ENCODE peak calls at places on chromosomes 2 and 18, in four cellular contexts. One of them, this sample, is unnamed.

GRCh38 chr2:30147196-30147714 is 448 bp downstream of the YPEL5 start:
- DNase-seq in WTC11: peak; percentile 29
- DNase-seq in K562: peak; percentile 45
- DNase-seq in HepG2: no peak
- DNase-seq in this sample: no peak

GRCh38 chr18:24227976-24228660 is 89.3 kb downstream of the CABYR start:
- DNase-seq in WTC11: no peak
- DNase-seq in K562: no peak
- DNase-seq in HepG2: no peak
- DNase-seq in this sample: no peak

GRCh38 chr2:226788064-226788463 is 11.6 kb downstream of the IRS1 start:
- DNase-seq in WTC11: no peak
- DNase-seq in K562: no peak
- DNase-seq in HepG2: no peak
- DNase-seq in this sample: no peak

GRCh38 chr2:220521591-220521990 is 894.2 kb downstream of the SLC4A3 start:
- DNase-seq in WTC11: no peak
- DNase-seq in K562: no peak
- DNase-seq in HepG2: no peak
- DNase-seq in this sample: no peak

GRCh38 chr2:76759634-76760366 is 762.4 kb downstream of the LRRTM4 start:
- DNase-seq in WTC11: no peak
- DNase-seq in K562: no peak
- DNase-seq in HepG2: no peak
- DNase-seq in this sample: no peak

GRCh38 chr2:79355569-79355968 is 157.3 kb upstream of the CTNNA2 start:
- DNase-seq in WTC11: no peak
- DNase-seq in K562: no peak
- DNase-seq in HepG2: no peak
- DNase-seq in this sample: no peak

GRCh38 chr2:20838016-20838415 is 15.1 kb upstream of the LDAH start:
- DNase-seq in WTC11: no peak
- DNase-seq in K562: no peak
- DNase-seq in HepG2: no peak
- DNase-seq in this sample: no peak

GRCh38 chr2:11998218-11998617 is 251.8 kb downstream of the LPIN1 start:
- DNase-seq in WTC11: no peak
- DNase-seq in K562: no peak
- DNase-seq in HepG2: no peak
- DNase-seq in this sample: no peak

GRCh38 chr2:41495050-41495449 is 552.8 kb upstream of the PKDCC start:
- DNase-seq in WTC11: no peak
- DNase-seq in K562: peak; percentile 6
- DNase-seq in HepG2: no peak
- DNase-seq in this sample: no peak

GRCh38 chr2:230356084-230356483 is 29.1 kb downstream of the SP140L start:
- DNase-seq in WTC11: no peak
- DNase-seq in K562: no peak
- DNase-seq in HepG2: peak; percentile 84
- DNase-seq in this sample: no peak

GRCh38 chr18:54787098-54787497 is 41.2 kb upstream of the RAB27B start:
- DNase-seq in WTC11: no peak
- DNase-seq in K562: no peak
- DNase-seq in HepG2: no peak
- DNase-seq in this sample: no peak

GRCh38 chr2:216328347-216328746 is 43.9 kb downstream of the MARCHF4 start:
- DNase-seq in WTC11: peak; percentile 17
- DNase-seq in K562: peak; percentile 20
- DNase-seq in HepG2: peak; percentile 25
- DNase-seq in this sample: no peak

GRCh38 chr2:48423376-48423775 is 106.6 kb upstream of the STON1 start:
- DNase-seq in WTC11: no peak
- DNase-seq in K562: no peak
- DNase-seq in HepG2: no peak
- DNase-seq in this sample: peak; percentile 6

GRCh38 chr2:40412456-40412855 is 39.4 kb downstream of the SLC8A1 start:
- DNase-seq in WTC11: no peak
- DNase-seq in K562: no peak
- DNase-seq in HepG2: no peak
- DNase-seq in this sample: no peak

GRCh38 chr2:30511122-30512083 is 64.4 kb downstream of the LCLAT1 start:
- DNase-seq in WTC11: no peak
- DNase-seq in K562: peak; percentile 66
- DNase-seq in HepG2: peak; percentile 81
- DNase-seq in this sample: no peak

GRCh38 chr2:71609958-71610357 is 156.6 kb downstream of the DYSF start:
- DNase-seq in WTC11: no peak
- DNase-seq in K562: peak; percentile 21
- DNase-seq in HepG2: no peak
- DNase-seq in this sample: no peak

GRCh38 chr2:219684721-219685689 is 57.6 kb downstream of the SLC4A3 start:
- DNase-seq in WTC11: peak; percentile 74
- DNase-seq in K562: peak; percentile 73
- DNase-seq in HepG2: peak; percentile 61
- DNase-seq in this sample: no peak

GRCh38 chr2:223993634-223994232 is 36.5 kb downstream of the MRPL44 start:
- DNase-seq in WTC11: peak; percentile 64
- DNase-seq in K562: peak; percentile 71
- DNase-seq in HepG2: peak; percentile 77
- DNase-seq in this sample: no peak

GRCh38 chr2:96527052-96527964 is 9.2 kb upstream of the ARID5A start:
- DNase-seq in WTC11: peak; percentile 59
- DNase-seq in K562: no peak
- DNase-seq in HepG2: no peak
- DNase-seq in this sample: peak; percentile 75

GRCh38 chr18:67509711-67510110 is 6.8 kb downstream of the DSEL start:
- DNase-seq in WTC11: no peak
- DNase-seq in K562: no peak
- DNase-seq in HepG2: no peak
- DNase-seq in this sample: no peak

GRCh38 chr2:210363261-210363660 is 48.3 kb upstream of the MYL1 start:
- DNase-seq in WTC11: no peak
- DNase-seq in K562: no peak
- DNase-seq in HepG2: peak; percentile 21
- DNase-seq in this sample: no peak

GRCh38 chr2:112290638-112291037 is 15.2 kb downstream of the ZC3H6 start:
- DNase-seq in WTC11: no peak
- DNase-seq in K562: no peak
- DNase-seq in HepG2: no peak
- DNase-seq in this sample: no peak

GRCh38 chr18:79918089-79919011 is 33.1 kb downstream of the SLC66A2 start:
- DNase-seq in WTC11: no peak
- DNase-seq in K562: no peak
- DNase-seq in HepG2: no peak
- DNase-seq in this sample: no peak

GRCh38 chr2:239279508-239280295 is 121.1 kb downstream of the HDAC4 start:
- DNase-seq in WTC11: peak; percentile 4
- DNase-seq in K562: no peak
- DNase-seq in HepG2: no peak
- DNase-seq in this sample: no peak

GRCh38 chr2:134436706-134437105 is 182.8 kb downstream of the MGAT5 start:
- DNase-seq in WTC11: no peak
- DNase-seq in K562: no peak
- DNase-seq in HepG2: no peak
- DNase-seq in this sample: no peak

GRCh38 chr2:43033466-43034241 is 192.8 kb downstream of the ZFP36L2 start:
- DNase-seq in WTC11: no peak
- DNase-seq in K562: no peak
- DNase-seq in HepG2: no peak
- DNase-seq in this sample: no peak

GRCh38 chr2:17208511-17208910 is 309.7 kb downstream of the RAD51AP2 start:
- DNase-seq in WTC11: no peak
- DNase-seq in K562: no peak
- DNase-seq in HepG2: peak; percentile 58
- DNase-seq in this sample: no peak

GRCh38 chr2:47205576-47206141 is 50.6 kb upstream of the STPG4 start:
- DNase-seq in WTC11: no peak
- DNase-seq in K562: peak; percentile 82
- DNase-seq in HepG2: no peak
- DNase-seq in this sample: peak; percentile 28

GRCh38 chr2:8342407-8342806 is 339.4 kb upstream of the ID2 start:
- DNase-seq in WTC11: no peak
- DNase-seq in K562: no peak
- DNase-seq in HepG2: no peak
- DNase-seq in this sample: no peak

DNA sequence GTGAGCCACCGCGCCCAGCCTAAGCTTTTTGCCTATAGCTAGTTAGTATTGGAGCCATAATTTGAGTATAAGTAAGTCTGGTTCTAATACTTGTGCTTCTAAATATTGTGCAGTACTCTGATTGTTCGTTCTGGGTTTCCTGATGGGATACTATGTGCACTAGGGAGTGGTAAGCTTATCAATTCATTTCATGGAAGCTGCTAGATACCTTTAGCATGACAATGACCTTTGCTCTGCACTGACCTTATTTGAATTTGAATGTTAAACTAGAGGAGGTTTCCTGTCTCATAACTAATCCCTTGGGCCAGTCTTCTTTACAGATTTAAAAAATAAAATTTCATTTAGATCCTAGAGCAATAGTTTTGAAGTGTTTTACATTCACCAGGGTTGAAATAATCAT is 125.1 kb downstream of the GPD2 start:
- DNase-seq in WTC11: no peak
- DNase-seq in K562: no peak
- DNase-seq in HepG2: no peak
- DNase-seq in this sample: no peak
- TF ChIP-seq JUN in WTC11: no peak
- TF ChIP-seq JUN in K562: no peak
- TF ChIP-seq JUN in HepG2: no peak
- TF ChIP-seq JUN in this sample: no peak

DNA sequence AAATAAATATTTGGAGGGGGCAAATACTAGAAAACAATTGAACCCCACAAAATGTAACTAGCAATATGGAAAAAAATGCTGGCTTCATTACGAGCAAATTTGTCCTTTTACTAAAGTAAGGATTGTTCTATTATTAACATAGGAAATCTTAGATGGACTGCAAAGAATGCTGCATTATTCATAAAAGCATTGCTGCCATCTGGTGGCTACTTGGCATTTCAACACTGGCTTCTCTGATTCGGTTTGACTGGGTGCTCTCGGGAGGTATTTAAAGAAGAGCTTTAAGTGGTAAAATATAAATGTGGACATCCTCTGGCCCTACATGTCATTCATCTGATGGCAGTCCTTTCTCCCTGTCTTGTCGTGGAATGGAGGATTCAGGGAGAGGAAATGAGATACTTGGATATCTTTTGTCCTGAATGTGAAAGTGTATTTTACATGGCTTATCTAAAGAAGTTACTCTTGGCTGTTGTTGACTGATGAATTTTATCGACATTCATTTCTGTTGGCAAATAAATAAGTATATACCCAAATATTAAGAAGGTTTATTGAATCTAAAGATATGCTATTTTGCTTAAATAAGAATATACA is 130.2 kb downstream of the ARHGAP15 start:
- DNase-seq in WTC11: peak; percentile 64
- DNase-seq in K562: peak; percentile 73
- DNase-seq in HepG2: peak; percentile 63
- DNase-seq in this sample: peak; percentile 61
- TF ChIP-seq ATF3 in WTC11: no peak
- TF ChIP-seq ATF3 in K562: no peak
- TF ChIP-seq ATF3 in HepG2: no peak
- TF ChIP-seq ATF3 in this sample: no peak

GRCh38 chr2:167981945-167982344 is 265.4 kb downstream of the STK39 start:
- DNase-seq in WTC11: no peak
- DNase-seq in K562: no peak
- DNase-seq in HepG2: no peak
- DNase-seq in this sample: no peak
- TF ChIP-seq JUN in WTC11: no peak
- TF ChIP-seq JUN in K562: no peak
- TF ChIP-seq JUN in HepG2: no peak
- TF ChIP-seq JUN in this sample: no peak

GRCh38 chr2:151783133-151783520 is 45.1 kb downstream of the ARL5A start:
- DNase-seq in WTC11: no peak
- DNase-seq in K562: no peak
- DNase-seq in HepG2: no peak
- DNase-seq in this sample: no peak

GRCh38 chr2:151781642-151782041 is 46.6 kb downstream of the ARL5A start:
- DNase-seq in WTC11: no peak
- DNase-seq in K562: no peak
- DNase-seq in HepG2: no peak
- DNase-seq in this sample: no peak

GRCh38 chr2:151786077-151786476 is 42.1 kb downstream of the ARL5A start:
- DNase-seq in WTC11: no peak
- DNase-seq in K562: no peak
- DNase-seq in HepG2: no peak
- DNase-seq in this sample: no peak

GRCh38 chr2:151780938-151781337 is 46.7 kb upstream of the NEB start:
- DNase-seq in WTC11: no peak
- DNase-seq in K562: no peak
- DNase-seq in HepG2: no peak
- DNase-seq in this sample: no peak

GRCh38 chr2:151782378-151783132 is 45.7 kb downstream of the ARL5A start:
- DNase-seq in WTC11: no peak
- DNase-seq in K562: peak; percentile 88
- DNase-seq in HepG2: no peak
- DNase-seq in this sample: no peak
- TF ChIP-seq ATF3 in WTC11: no peak
- TF ChIP-seq ATF3 in K562: peak; percentile 99
- TF ChIP-seq ATF3 in HepG2: no peak
- TF ChIP-seq ATF3 in this sample: no peak

GRCh38 chr2:121068851-121069250 is 216.2 kb downstream of the TFCP2L1 start:
- DNase-seq in WTC11: no peak
- DNase-seq in K562: no peak
- DNase-seq in HepG2: no peak
- DNase-seq in this sample: no peak

GRCh38 chr2:121063471-121063870 is 221.5 kb downstream of the TFCP2L1 start:
- DNase-seq in WTC11: no peak
- DNase-seq in K562: no peak
- DNase-seq in HepG2: no peak
- DNase-seq in this sample: no peak

GRCh38 chr2:121065239-121065638 is 219.8 kb downstream of the TFCP2L1 start:
- DNase-seq in WTC11: no peak
- DNase-seq in K562: no peak
- DNase-seq in HepG2: no peak
- DNase-seq in this sample: no peak

GRCh38 chr2:121069434-121069969 is 215.5 kb downstream of the TFCP2L1 start:
- DNase-seq in WTC11: no peak
- DNase-seq in K562: no peak
- DNase-seq in HepG2: no peak
- DNase-seq in this sample: no peak

GRCh38 chr2:121066526-121066925 is 218.5 kb downstream of the TFCP2L1 start:
- DNase-seq in WTC11: peak; percentile 36
- DNase-seq in K562: no peak
- DNase-seq in HepG2: no peak
- DNase-seq in this sample: no peak
- TF ChIP-seq JUN in WTC11: no peak
- TF ChIP-seq JUN in K562: no peak
- TF ChIP-seq JUN in HepG2: no peak
- TF ChIP-seq JUN in this sample: no peak

DNA sequence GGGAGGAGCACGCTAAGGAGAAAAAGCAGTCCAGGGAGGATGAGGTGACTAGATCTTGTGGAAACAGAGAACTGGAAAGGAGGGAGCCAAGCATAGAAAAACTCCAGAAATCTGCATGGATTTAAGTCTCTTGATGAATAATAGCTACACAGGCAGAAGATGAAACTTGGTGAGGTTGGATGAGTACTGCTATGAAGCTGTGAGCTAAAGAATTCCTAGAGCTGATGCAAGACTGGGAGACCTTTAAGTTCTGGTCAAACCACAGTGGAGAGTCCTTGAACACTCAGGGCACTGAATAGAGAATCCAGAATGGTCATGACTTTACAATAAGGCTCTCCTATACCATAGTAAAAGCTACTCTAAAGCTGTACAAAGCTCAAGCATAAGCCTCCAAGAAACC is 18.4 kb upstream of the PIEZO2 start:
- DNase-seq in WTC11: no peak
- DNase-seq in K562: no peak
- DNase-seq in HepG2: no peak
- DNase-seq in this sample: no peak
- TF ChIP-seq ATF3 in WTC11: no peak
- TF ChIP-seq ATF3 in K562: no peak
- TF ChIP-seq ATF3 in HepG2: no peak
- TF ChIP-seq ATF3 in this sample: no peak